ENCODE peak calls at places on chromosomes 4 and X, in seven cellular contexts. One of them, this sample, is unnamed.

GRCh38 chr4:41655177-41655576 is 93.3 kb downstream of the PHOX2B start:
- DNase-seq in epithelial cell of prostate: no peak
- DNase-seq in erythroblast: no peak
- DNase-seq in kidney tubule cell: peak
- DNase-seq in T-helper 9 cell: no peak
- DNase-seq in H9: no peak
- DNase-seq in heart right ventricle: no peak
- DNase-seq in this sample: no peak

GRCh38 chr4:143617994-143618679 is 82.3 kb downstream of the FREM3 start:
- DNase-seq in epithelial cell of prostate: no peak
- DNase-seq in erythroblast: no peak
- DNase-seq in kidney tubule cell: no peak
- DNase-seq in T-helper 9 cell: no peak
- DNase-seq in H9: no peak
- DNase-seq in heart right ventricle: no peak
- DNase-seq in this sample: no peak

GRCh38 chrX:155333701-155334100 is 713 bp downstream of the CLIC2 start:
- DNase-seq in epithelial cell of prostate: no peak
- DNase-seq in erythroblast: peak
- DNase-seq in kidney tubule cell: no peak
- DNase-seq in T-helper 9 cell: no peak
- DNase-seq in H9: no peak
- DNase-seq in heart right ventricle: no peak
- DNase-seq in this sample: no peak

GRCh38 chr4:794911-795725 is 30.8 kb downstream of the CPLX1 start:
- DNase-seq in epithelial cell of prostate: no peak
- DNase-seq in erythroblast: no peak
- DNase-seq in kidney tubule cell: no peak
- DNase-seq in T-helper 9 cell: no peak
- DNase-seq in H9: no peak
- DNase-seq in heart right ventricle: no peak
- DNase-seq in this sample: no peak

GRCh38 chr4:161714928-161715327 is 448.9 kb downstream of the FSTL5 start:
- DNase-seq in epithelial cell of prostate: no peak
- DNase-seq in erythroblast: no peak
- DNase-seq in kidney tubule cell: no peak
- DNase-seq in T-helper 9 cell: no peak
- DNase-seq in H9: no peak
- DNase-seq in heart right ventricle: no peak
- DNase-seq in this sample: no peak

GRCh38 chr4:53693408-53693807 is 102.1 kb upstream of the LNX1 start:
- DNase-seq in epithelial cell of prostate: no peak
- DNase-seq in erythroblast: no peak
- DNase-seq in kidney tubule cell: no peak
- DNase-seq in T-helper 9 cell: no peak
- DNase-seq in H9: no peak
- DNase-seq in heart right ventricle: no peak
- DNase-seq in this sample: no peak

GRCh38 chr4:40720351-40720750 is 29.4 kb upstream of the NSUN7 start:
- DNase-seq in epithelial cell of prostate: no peak
- DNase-seq in erythroblast: no peak
- DNase-seq in kidney tubule cell: no peak
- DNase-seq in T-helper 9 cell: no peak
- DNase-seq in H9: no peak
- DNase-seq in heart right ventricle: no peak
- DNase-seq in this sample: no peak

GRCh38 chr4:170227928-170228327 is 138.2 kb upstream of the AADAT start:
- DNase-seq in epithelial cell of prostate: no peak
- DNase-seq in erythroblast: no peak
- DNase-seq in kidney tubule cell: no peak
- DNase-seq in T-helper 9 cell: no peak
- DNase-seq in H9: no peak
- DNase-seq in heart right ventricle: no peak
- DNase-seq in this sample: no peak

GRCh38 chr4:133148690-133149363 is at the start of gene PCDH10:
- DNase-seq in epithelial cell of prostate: peak
- DNase-seq in erythroblast: peak
- DNase-seq in kidney tubule cell: peak
- DNase-seq in T-helper 9 cell: no peak
- DNase-seq in H9: peak
- DNase-seq in heart right ventricle: peak
- DNase-seq in this sample: peak

GRCh38 chrX:135737361-135738071 is 24.1 kb downstream of the CT45A1 start:
- DNase-seq in epithelial cell of prostate: no peak
- DNase-seq in erythroblast: no peak
- DNase-seq in kidney tubule cell: no peak
- DNase-seq in T-helper 9 cell: no peak
- DNase-seq in H9: no peak
- DNase-seq in heart right ventricle: no peak
- DNase-seq in this sample: no peak

GRCh38 chr4:101345271-101345595 is 2.1 kb downstream of the PPP3CA start:
- DNase-seq in epithelial cell of prostate: no peak
- DNase-seq in erythroblast: peak
- DNase-seq in kidney tubule cell: no peak
- DNase-seq in T-helper 9 cell: no peak
- DNase-seq in H9: no peak
- DNase-seq in heart right ventricle: no peak
- DNase-seq in this sample: no peak

GRCh38 chrX:100995469-100995868 is 26.0 kb downstream of the ARL13A start:
- DNase-seq in epithelial cell of prostate: no peak
- DNase-seq in erythroblast: no peak
- DNase-seq in kidney tubule cell: peak
- DNase-seq in T-helper 9 cell: no peak
- DNase-seq in H9: no peak
- DNase-seq in heart right ventricle: no peak
- DNase-seq in this sample: peak

GRCh38 chr4:73435984-73436383 is at the start of gene AFP:
- DNase-seq in epithelial cell of prostate: no peak
- DNase-seq in erythroblast: no peak
- DNase-seq in kidney tubule cell: no peak
- DNase-seq in T-helper 9 cell: no peak
- DNase-seq in H9: no peak
- DNase-seq in heart right ventricle: no peak
- DNase-seq in this sample: no peak

GRCh38 chr4:109729155-109729562 is 711 bp downstream of the PLA2G12A start:
- DNase-seq in epithelial cell of prostate: no peak
- DNase-seq in erythroblast: peak
- DNase-seq in kidney tubule cell: peak
- DNase-seq in T-helper 9 cell: no peak
- DNase-seq in H9: no peak
- DNase-seq in heart right ventricle: no peak
- DNase-seq in this sample: peak